ENCODE peak calls at places on chromosomes 6 and 20, in five cellular contexts. V, G, Q, S and D are unnamed samples. For H3K36me3, the result is how much of the 10 kb centered on the place peaks cover.

GRCh38 chr6:111951439-111952140 is 78.3 kb upstream of the FYN start:
- DNase-seq in V (no peak), G (no peak), Q (no peak), S (no peak), D (no peak)

GRCh38 chr6:135922170-135922569 is 70.7 kb downstream of the PDE7B start:
- DNase-seq in V (peak), G (peak), Q (no peak), S (no peak), D (peak)

GRCh38 chr6:125839471-125839870 is 48.7 kb downstream of the NCOA7 start:
- DNase-seq in V (no peak), G (peak), Q (no peak), S (no peak), D (no peak)

GRCh38 chr6:10961837-10962236 is 75.0 kb downstream of the SYCP2L start:
- DNase-seq in V (no peak), G (no peak), Q (no peak), S (no peak), D (no peak)

GRCh38 chr20:10061641-10062040 is 26.9 kb downstream of the ANKEF1 start:
- DNase-seq in V (no peak), G (no peak), Q (no peak), S (no peak), D (no peak)

GRCh38 chr6:89371849-89372505 is 19.5 kb upstream of the UBE2J1 start:
- DNase-seq in V (no peak), G (peak), Q (peak), S (peak), D (no peak)

GRCh38 chr20:11692567-11692966 is 225.1 kb upstream of the BTBD3 start:
- DNase-seq in V (no peak), G (no peak), Q (no peak), S (no peak), D (no peak)

GRCh38 chr6:38187285-38187684 is 367.8 kb downstream of the ZFAND3 start:
- DNase-seq in V (no peak), G (no peak), Q (peak), S (no peak), D (peak)

GRCh38 chr20:37218431-37218830 is 39.1 kb upstream of the MROH8 start:
- DNase-seq in V (no peak), G (no peak), Q (no peak), S (no peak), D (no peak)

GRCh38 chr6:26571592-26572296 is 25.0 kb upstream of the ABT1 start:
- DNase-seq in V (peak), G (peak), Q (no peak), S (peak), D (no peak)

GRCh38 chr6:129252377-129253071 is 369.6 kb downstream of the LAMA2 start:
- DNase-seq in V (no peak), G (peak), Q (no peak), S (no peak), D (no peak)

GRCh38 chr6:139962663-139963314 is 588.3 kb upstream of the CITED2 start:
- DNase-seq in V (no peak), G (no peak), Q (no peak), S (no peak), D (no peak)

GRCh38 chr6:133623065-133623464 is 265.8 kb upstream of the TCF21 start:
- DNase-seq in V (no peak), G (peak), Q (no peak), S (no peak), D (no peak)

GRCh38 chr6:123447315-123447937 is 189.3 kb downstream of the TRDN start:
- DNase-seq in V (no peak), G (no peak), Q (no peak), S (no peak), D (no peak)

DNA sequence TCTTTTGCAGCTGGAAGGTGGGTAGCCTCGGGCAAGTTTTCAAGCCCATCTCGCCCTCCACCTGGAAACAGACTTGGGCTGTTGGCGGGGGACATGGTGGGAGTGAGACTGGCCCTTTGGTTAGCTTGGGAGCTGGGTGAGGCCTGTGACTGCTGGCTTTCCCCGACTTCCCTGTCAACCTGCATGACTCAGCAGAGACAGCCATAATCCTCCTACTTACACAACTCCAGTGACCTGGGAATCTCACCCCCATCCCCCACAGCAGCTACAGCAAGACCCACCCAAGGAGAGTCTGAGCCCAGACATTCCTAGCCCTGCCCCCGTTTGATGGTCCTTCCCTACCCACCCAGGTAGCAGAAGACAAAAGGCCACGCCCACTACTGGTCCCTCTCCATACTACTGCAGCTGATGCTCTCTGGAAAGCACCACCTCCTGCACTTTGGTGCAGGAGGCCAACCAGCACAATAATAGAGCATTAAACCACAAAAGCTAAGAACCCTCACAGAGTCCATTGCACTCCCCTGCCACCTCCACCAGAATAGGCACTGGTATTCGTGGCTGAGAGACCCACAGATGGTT is 188.4 kb downstream of the TRDN start:
- DNase-seq in V (no peak), G (no peak), Q (no peak), S (no peak), D (no peak)
- H3K27ac ChIP-seq in V (no peak), G (no peak), Q (no peak), S (no peak), D (no peak)

GRCh38 chr20:32538526-32538918 is 46.6 kb downstream of the NOL4L start:
- DNase-seq in V (no peak), G (no peak), Q (no peak), S (no peak), D (no peak)
- H3K4me3 ChIP-seq in V (no peak), G (no peak), Q (no peak), S (no peak), D (no peak)

GRCh38 chr6:36227379-36228344 is 31.1 kb downstream of the BRPF3 start:
- DNase-seq in V (no peak), G (no peak), Q (no peak), S (no peak), D (no peak)
- H3K36me3 ChIP-seq in V (under half), G (half or more), Q (half or more), S (under half), D (under half)

GRCh38 chr20:3679749-3680700 is 1.8 kb downstream of the ADAM33 start:
- DNase-seq in V (no peak), G (peak), Q (peak), S (peak), D (no peak)
- H3K27ac ChIP-seq in V (no peak), G (no peak), Q (peak), S (peak), D (no peak)

GRCh38 chr6:99347804-99348203 is 1.7 kb downstream of the FAXC start:
- DNase-seq in V (no peak), G (no peak), Q (no peak), S (no peak), D (no peak)

GRCh38 chr6:99348220-99348822 is 1.2 kb downstream of the FAXC start:
- DNase-seq in V (no peak), G (no peak), Q (no peak), S (no peak), D (no peak)

GRCh38 chr6:99345164-99345563 is 4.3 kb downstream of the FAXC start:
- DNase-seq in V (no peak), G (no peak), Q (no peak), S (no peak), D (no peak)

GRCh38 chr6:99344289-99344688 is 5.2 kb downstream of the FAXC start:
- DNase-seq in V (no peak), G (peak), Q (no peak), S (no peak), D (no peak)

GRCh38 chr6:99346595-99346994 is 2.9 kb downstream of the FAXC start:
- DNase-seq in V (no peak), G (no peak), Q (no peak), S (no peak), D (no peak)
- H3K4me3 ChIP-seq in V (no peak), G (no peak), Q (no peak), S (no peak), D (no peak)